ENCODE peak calls at places on chromosomes 4 and X, in seven cellular contexts. M is WERI-Rb-1, C is omental fat pad, B is cardiac muscle cell, I is dorsolateral prefrontal cortex, F is brain microvascular endothelial cell, N is mesothelial cell of epicardium. Z is an unnamed sample.
A peak's percentile ranks its signal among the peaks of the same experiment; 100 is the strongest.

GRCh38 chrX:11531226-11531625 is 134.5 kb downstream of the ARHGAP6 start:
- DNase-seq in M (no peak), C (no peak), B (peak; percentile 49), I (no peak), F (no peak), N (no peak), Z (no peak)

GRCh38 chrX:16175329-16175728 is 8.0 kb downstream of the MAGEB17 start:
- DNase-seq in M (no peak), C (no peak), B (no peak), I (no peak), F (no peak), N (no peak), Z (no peak)

GRCh38 chr4:8191136-8191747 is 7.8 kb upstream of the SH3TC1 start:
- DNase-seq in M (no peak), C (no peak), B (peak; percentile 90), I (no peak), F (peak; percentile 70), N (no peak), Z (no peak)

GRCh38 chr4:17347445-17347844 is 164.4 kb downstream of the QDPR start:
- DNase-seq in M (peak; percentile 34), C (no peak), B (peak; percentile 61), I (no peak), F (peak; percentile 15), N (no peak), Z (no peak)

GRCh38 chrX:105018865-105019264 is 201.6 kb downstream of the TEX13A start:
- DNase-seq in M (no peak), C (no peak), B (no peak), I (no peak), F (no peak), N (no peak), Z (no peak)

GRCh38 chr4:7831330-7831729 is 108.3 kb downstream of the AFAP1 start:
- DNase-seq in M (peak; percentile 50), C (no peak), B (peak; percentile 70), I (no peak), F (peak; percentile 88), N (no peak), Z (no peak)

GRCh38 chrX:40514376-40514775 is 66.4 kb upstream of the ATP6AP2 start:
- DNase-seq in M (no peak), C (no peak), B (no peak), I (no peak), F (no peak), N (no peak), Z (no peak)

GRCh38 chr4:8594097-8595038 is 1.8 kb downstream of the CPZ start:
- DNase-seq in M (peak; percentile 79), C (no peak), B (peak; percentile 80), I (no peak), F (peak; percentile 65), N (no peak), Z (no peak)

GRCh38 chrX:74449322-74449936 is 28.1 kb downstream of the SLC16A2 start:
- DNase-seq in M (no peak), C (no peak), B (no peak), I (no peak), F (no peak), N (no peak), Z (no peak)

GRCh38 chr4:39464886-39465501 is 6.1 kb downstream of the LIAS start:
- DNase-seq in M (peak; percentile 48), C (no peak), B (peak; percentile 92), I (no peak), F (peak; percentile 84), N (no peak), Z (no peak)

GRCh38 chr4:176102414-176102813 is 36.8 kb downstream of the WDR17 start:
- DNase-seq in M (no peak), C (no peak), B (no peak), I (no peak), F (no peak), N (no peak), Z (no peak)

DNA sequence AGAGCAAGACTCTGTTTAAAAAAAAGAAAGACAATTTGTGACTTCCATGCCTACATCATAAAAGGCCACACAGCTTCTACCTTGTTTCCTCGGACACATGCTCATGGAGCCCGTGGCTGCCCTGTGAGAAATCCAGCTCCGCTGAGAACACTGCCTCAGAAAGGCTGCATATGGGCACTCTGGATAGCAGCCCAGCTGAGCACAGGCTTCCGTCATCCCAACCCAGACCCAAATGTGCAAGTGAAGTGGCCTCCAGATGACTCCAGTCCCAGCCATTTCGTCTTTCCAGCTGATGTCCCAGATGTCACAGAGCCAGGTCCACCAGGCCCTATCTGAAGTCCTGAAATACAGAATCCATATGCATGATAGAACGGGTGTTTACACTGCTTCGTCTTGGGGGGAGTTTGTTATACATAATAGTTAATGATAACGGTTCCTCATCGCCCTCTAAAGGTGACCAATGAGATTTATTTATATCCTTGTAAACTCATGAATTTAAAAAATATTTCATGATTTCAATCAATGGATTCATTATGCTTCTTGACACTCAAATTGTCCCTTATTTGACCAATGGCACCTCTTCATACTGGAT is 72.7 kb upstream of the TRIM2 start:
- DNase-seq in M (no peak), C (no peak), B (no peak), I (peak; percentile 71), F (no peak), N (no peak), Z (no peak)
- TF ChIP-seq CTCF in M (peak; percentile 11), C (no peak), B (no peak), I (no peak), F (peak; percentile 30), N (peak; percentile 26), Z (peak; percentile 56)

DNA sequence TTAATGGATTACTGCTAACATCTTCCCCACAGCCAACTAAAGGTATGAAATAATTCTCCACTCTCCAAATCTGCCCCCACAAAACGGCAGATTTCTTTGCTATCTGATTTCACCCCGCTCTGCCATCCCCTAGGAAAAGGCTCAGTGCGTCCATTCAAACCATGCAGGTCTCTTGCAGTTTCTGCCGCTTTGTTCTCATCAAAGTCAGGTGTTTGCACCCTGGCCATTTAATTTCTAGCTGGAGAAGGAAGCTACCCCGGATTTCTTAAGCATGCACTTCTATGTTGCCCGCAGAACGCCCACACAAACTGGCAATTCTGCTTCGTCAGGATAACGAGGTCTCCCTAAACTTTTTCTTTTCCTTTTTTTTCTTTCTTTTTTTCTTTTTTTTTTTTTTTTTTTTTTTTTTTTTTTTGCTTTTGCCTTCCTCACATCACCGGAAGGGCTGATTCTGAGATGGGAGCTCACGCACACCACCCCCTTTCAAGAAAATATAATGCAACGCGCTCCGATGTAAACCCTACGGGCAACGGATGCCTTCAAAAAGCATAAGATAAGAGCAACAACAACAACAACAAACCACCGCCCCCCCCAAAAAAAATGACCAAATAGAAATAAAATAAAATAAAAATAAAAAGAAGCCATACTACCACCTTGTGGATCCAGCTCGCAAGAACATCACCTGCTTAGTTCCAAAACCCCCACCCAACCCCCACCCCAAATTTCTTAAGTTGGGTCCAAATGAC is 3.2 kb downstream of the NLGN4X start:
- DNase-seq in M (no peak), C (no peak), B (no peak), I (no peak), F (no peak), N (no peak), Z (no peak)
- TF ChIP-seq CTCF in M (no peak), C (no peak), B (no peak), I (no peak), F (peak; percentile 12), N (no peak), Z (peak; percentile 70)

GRCh38 chrX:56968980-56969379 is 26.4 kb downstream of the SPIN3 start:
- DNase-seq in M (no peak), C (no peak), B (no peak), I (no peak), F (no peak), N (no peak), Z (no peak)

GRCh38 chrX:56975611-56976010 is 19.7 kb downstream of the SPIN3 start:
- DNase-seq in M (no peak), C (no peak), B (peak; percentile 21), I (no peak), F (no peak), N (no peak), Z (no peak)

GRCh38 chrX:56978172-56978571 is 17.2 kb downstream of the SPIN3 start:
- DNase-seq in M (peak; percentile 30), C (no peak), B (peak; percentile 52), I (no peak), F (peak; percentile 40), N (no peak), Z (no peak)

GRCh38 chrX:56969559-56969958 is 25.8 kb downstream of the SPIN3 start:
- DNase-seq in M (no peak), C (no peak), B (no peak), I (no peak), F (no peak), N (no peak), Z (no peak)

GRCh38 chrX:56974408-56974807 is 20.9 kb downstream of the SPIN3 start:
- DNase-seq in M (no peak), C (no peak), B (no peak), I (no peak), F (no peak), N (no peak), Z (no peak)
- TF ChIP-seq CTCF in M (no peak), C (no peak), B (no peak), I (no peak), F (no peak), N (no peak), Z (no peak)

DNA sequence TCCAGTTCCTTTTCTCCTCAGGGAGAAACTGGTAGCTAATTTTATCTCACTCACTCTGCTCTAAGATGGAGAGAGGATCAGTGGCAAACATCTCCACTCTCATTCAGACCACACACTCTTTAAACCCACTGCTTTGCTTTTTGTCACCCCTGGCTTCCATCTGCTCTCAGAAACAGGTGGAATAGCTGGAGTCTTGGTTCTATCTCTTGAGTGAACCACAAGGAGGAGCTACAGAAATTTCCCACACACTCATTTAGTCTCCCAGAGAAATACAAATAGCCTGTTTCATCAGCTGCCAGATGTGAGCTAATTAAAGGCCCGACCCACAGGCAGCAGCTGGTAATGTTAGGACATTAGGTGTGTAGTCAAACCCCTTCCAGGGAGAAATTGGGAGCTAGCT is 96.6 kb downstream of the STPG2 start:
- DNase-seq in M (no peak), C (no peak), B (no peak), I (no peak), F (no peak), N (no peak), Z (no peak)
- TF ChIP-seq CTCF in M (no peak), C (no peak), B (no peak), I (no peak), F (no peak), N (no peak), Z (no peak)

GRCh38 chr4:139020384-139020783 is 4.8 kb downstream of the NOCT start:
- DNase-seq in M (no peak), C (no peak), B (no peak), I (no peak), F (no peak), N (no peak), Z (no peak)

GRCh38 chr4:139018501-139018900 is 2.9 kb downstream of the NOCT start:
- DNase-seq in M (no peak), C (no peak), B (no peak), I (no peak), F (no peak), N (no peak), Z (no peak)

GRCh38 chr4:139015948-139016451 is 419 bp downstream of the NOCT start:
- DNase-seq in M (peak; percentile 58), C (no peak), B (peak; percentile 36), I (no peak), F (no peak), N (no peak), Z (no peak)

GRCh38 chr4:139017861-139018260 is 2.3 kb downstream of the NOCT start:
- DNase-seq in M (no peak), C (no peak), B (peak; percentile 57), I (no peak), F (no peak), N (no peak), Z (no peak)

GRCh38 chr4:139018971-139019758 is 3.6 kb downstream of the NOCT start:
- DNase-seq in M (peak; percentile 36), C (no peak), B (no peak), I (no peak), F (no peak), N (no peak), Z (no peak)
- TF ChIP-seq CTCF in M (no peak), C (no peak), B (no peak), I (no peak), F (no peak), N (no peak), Z (no peak)